ENCODE peak calls at places on chromosomes 4 and X, in nine cellular contexts. R is glutamatergic neuron; T is retina; B is brain microvascular endothelial cell; Z is choroid plexus epithelial cell; X is NCI-H2029; K is cardiac fibroblast; P is naive thymus-derived CD4-positive, alpha-beta T cell; H is cardiac muscle cell. O is an unnamed sample.

GRCh38 chr4:55397024-55397520 is 1.3 kb downstream of the TMEM165 start:
- DNase-seq in P (no peak), B (no peak), Z (peak), X (no peak), T (peak), K (peak), H (no peak), R (peak), O (no peak)

GRCh38 chr4:79292008-79292407 is 33.9 kb downstream of the NAA11 start:
- DNase-seq in K (no peak), Z (no peak), T (no peak), B (no peak), R (no peak), P (no peak), X (no peak), H (no peak), O (no peak)

GRCh38 chr4:1648962-1649361 is 35.2 kb downstream of the FAM53A start:
- DNase-seq in B (no peak), H (no peak), T (no peak), R (no peak), K (no peak), X (no peak), P (no peak), Z (no peak), O (no peak)

GRCh38 chr4:184453402-184454160 is 20.8 kb downstream of the IRF2 start:
- DNase-seq in R (no peak), X (no peak), Z (peak), T (no peak), B (peak), H (peak), P (peak), K (peak), O (no peak)

GRCh38 chrX:45150821-45151220 is 49.9 kb downstream of the DIPK2B start:
- DNase-seq in B (no peak), P (no peak), K (no peak), X (no peak), H (no peak), Z (no peak), R (no peak), T (no peak), O (no peak)

GRCh38 chr4:150683775-150684350 is 101.9 kb downstream of the MAB21L2 start:
- DNase-seq in P (no peak), B (no peak), R (no peak), Z (no peak), T (no peak), K (no peak), X (no peak), H (no peak), O (no peak)

GRCh38 chrX:85698921-85699320 is 319.5 kb upstream of the POF1B start:
- DNase-seq in Z (no peak), X (no peak), H (no peak), T (no peak), R (peak), B (no peak), K (no peak), P (no peak), O (no peak)

GRCh38 chrX:49226946-49227345 is 6.2 kb downstream of the CACNA1F start:
- DNase-seq in R (no peak), H (no peak), K (no peak), P (no peak), B (no peak), Z (no peak), X (peak), T (no peak), O (no peak)

GRCh38 chr4:153246446-153247115 is 42.3 kb downstream of the TRIM2 start:
- DNase-seq in R (no peak), X (peak), K (no peak), T (no peak), H (no peak), P (no peak), Z (no peak), B (no peak), O (no peak)

GRCh38 chrX:18946157-18946556 is 37.8 kb downstream of the PHKA2 start:
- DNase-seq in X (no peak), T (no peak), H (no peak), Z (no peak), R (no peak), B (no peak), K (no peak), P (no peak), O (no peak)

GRCh38 chr4:57065730-57066482 is 44.3 kb downstream of the IGFBP7 start:
- DNase-seq in P (no peak), R (no peak), K (peak), X (no peak), T (no peak), B (no peak), H (no peak), Z (no peak), O (no peak)

GRCh38 chrX:14529288-14529989 is at the start of gene GLRA2:
- DNase-seq in X (no peak), Z (peak), H (peak), T (peak), K (peak), R (peak), B (peak), P (peak), O (no peak)

GRCh38 chr4:186021461-186022167 is 47.3 kb upstream of the TLR3 start:
- DNase-seq in K (peak), X (no peak), T (peak), H (peak), Z (peak), P (no peak), B (peak), R (peak), O (no peak)

GRCh38 chr4:122914938-122915337 is 7.5 kb downstream of the NUDT6 start:
- DNase-seq in R (no peak), P (no peak), X (no peak), B (peak), K (peak), Z (peak), H (no peak), T (no peak), O (no peak)

GRCh38 chr4:90730752-90731151 is 603.6 kb downstream of the CCSER1 start:
- DNase-seq in R (no peak), Z (no peak), T (no peak), P (no peak), B (no peak), X (no peak), K (no peak), H (no peak), O (no peak)

GRCh38 chr4:71380721-71381120 is 41.9 kb downstream of the SLC4A4 start:
- DNase-seq in K (peak), Z (peak), T (no peak), H (no peak), X (no peak), P (no peak), B (peak), R (no peak), O (no peak)

GRCh38 chr4:147829401-147830101 is 97.7 kb downstream of the ARHGAP10 start:
- DNase-seq in H (peak), B (peak), X (no peak), P (no peak), Z (peak), K (peak), R (no peak), T (no peak), O (no peak)

GRCh38 chr4:168871686-168872085 is 138.4 kb downstream of the CBR4 start:
- DNase-seq in P (no peak), K (no peak), X (no peak), H (no peak), R (no peak), Z (no peak), T (no peak), B (no peak), O (no peak)

GRCh38 chrX:44344687-44345086 is 1.2 kb upstream of the EFHC2 start:
- DNase-seq in B (no peak), R (no peak), X (no peak), H (no peak), P (peak), K (no peak), Z (no peak), T (no peak), O (no peak)

O was measured in NCI-H774.